ENCODE peak calls at places on chromosomes 7 and 10, in nine cellular contexts. One of them, this sample, is unnamed.

GRCh38 chr10:95423327-95424005 is 132.7 kb upstream of the PDLIM1 start:
- DNase-seq in fibroblast of pulmonary artery: no peak
- DNase-seq in lower lobe of right lung: no peak
- DNase-seq in CD8-positive, alpha-beta T cell: no peak
- DNase-seq in A673: no peak
- DNase-seq in fibroblast of lung: no peak
- DNase-seq in PC-9: no peak
- DNase-seq in colonic mucosa: no peak
- DNase-seq in astrocyte of the spinal cord: no peak
- DNase-seq in this sample: no peak

GRCh38 chr10:87861566-87861952 is 1.8 kb downstream of the KLLN start:
- DNase-seq in CD8-positive, alpha-beta T cell: peak; percentile 19
- DNase-seq in fibroblast of pulmonary artery: peak; percentile 92
- DNase-seq in fibroblast of lung: peak; percentile 87
- DNase-seq in lower lobe of right lung: peak; percentile 86
- DNase-seq in colonic mucosa: peak; percentile 83
- DNase-seq in astrocyte of the spinal cord: peak; percentile 67
- DNase-seq in A673: no peak
- DNase-seq in PC-9: peak; percentile 71
- DNase-seq in this sample: peak; percentile 80

GRCh38 chr10:122567056-122567660 is 6.6 kb downstream of the DMBT1 start:
- DNase-seq in fibroblast of lung: peak; percentile 8
- DNase-seq in CD8-positive, alpha-beta T cell: peak; percentile 18
- DNase-seq in fibroblast of pulmonary artery: peak; percentile 35
- DNase-seq in PC-9: no peak
- DNase-seq in colonic mucosa: no peak
- DNase-seq in lower lobe of right lung: no peak
- DNase-seq in A673: peak; percentile 28
- DNase-seq in astrocyte of the spinal cord: no peak
- DNase-seq in this sample: peak; percentile 5

GRCh38 chr7:135368416-135369186 is 135.0 kb downstream of the STRA8 start:
- DNase-seq in fibroblast of lung: no peak
- DNase-seq in A673: no peak
- DNase-seq in astrocyte of the spinal cord: no peak
- DNase-seq in fibroblast of pulmonary artery: no peak
- DNase-seq in CD8-positive, alpha-beta T cell: no peak
- DNase-seq in colonic mucosa: no peak
- DNase-seq in PC-9: no peak
- DNase-seq in lower lobe of right lung: no peak
- DNase-seq in this sample: no peak

GRCh38 chr7:69630292-69630691 is 32.0 kb downstream of the AUTS2 start:
- DNase-seq in A673: no peak
- DNase-seq in PC-9: no peak
- DNase-seq in CD8-positive, alpha-beta T cell: no peak
- DNase-seq in colonic mucosa: no peak
- DNase-seq in fibroblast of pulmonary artery: peak; percentile 86
- DNase-seq in lower lobe of right lung: no peak
- DNase-seq in fibroblast of lung: peak; percentile 56
- DNase-seq in astrocyte of the spinal cord: peak; percentile 75
- DNase-seq in this sample: peak; percentile 93

GRCh38 chr7:103446046-103446520 is at the start of gene SLC26A5:
- DNase-seq in CD8-positive, alpha-beta T cell: no peak
- DNase-seq in lower lobe of right lung: peak; percentile 76
- DNase-seq in fibroblast of lung: no peak
- DNase-seq in colonic mucosa: peak; percentile 66
- DNase-seq in A673: no peak
- DNase-seq in astrocyte of the spinal cord: no peak
- DNase-seq in PC-9: peak; percentile 60
- DNase-seq in fibroblast of pulmonary artery: no peak
- DNase-seq in this sample: no peak

GRCh38 chr7:94909023-94909466 is 1.7 kb downstream of the PPP1R9A start:
- DNase-seq in A673: no peak
- DNase-seq in fibroblast of pulmonary artery: no peak
- DNase-seq in PC-9: no peak
- DNase-seq in lower lobe of right lung: no peak
- DNase-seq in astrocyte of the spinal cord: peak; percentile 5
- DNase-seq in CD8-positive, alpha-beta T cell: no peak
- DNase-seq in fibroblast of lung: no peak
- DNase-seq in colonic mucosa: no peak
- DNase-seq in this sample: no peak

GRCh38 chr10:78717200-78717599 is 351.6 kb upstream of the ZMIZ1 start:
- DNase-seq in PC-9: no peak
- DNase-seq in A673: no peak
- DNase-seq in CD8-positive, alpha-beta T cell: no peak
- DNase-seq in fibroblast of pulmonary artery: peak; percentile 12
- DNase-seq in fibroblast of lung: peak; percentile 37
- DNase-seq in colonic mucosa: no peak
- DNase-seq in astrocyte of the spinal cord: peak; percentile 59
- DNase-seq in lower lobe of right lung: no peak
- DNase-seq in this sample: peak; percentile 94

GRCh38 chr7:43791665-43792064 is 33.2 kb downstream of the BLVRA start:
- DNase-seq in PC-9: no peak
- DNase-seq in lower lobe of right lung: no peak
- DNase-seq in fibroblast of lung: no peak
- DNase-seq in colonic mucosa: no peak
- DNase-seq in fibroblast of pulmonary artery: no peak
- DNase-seq in astrocyte of the spinal cord: no peak
- DNase-seq in CD8-positive, alpha-beta T cell: no peak
- DNase-seq in A673: no peak
- DNase-seq in this sample: no peak

GRCh38 chr7:42691030-42691639 is 220.7 kb downstream of the C7orf25 start:
- DNase-seq in fibroblast of pulmonary artery: peak; percentile 84
- DNase-seq in astrocyte of the spinal cord: peak; percentile 72
- DNase-seq in colonic mucosa: peak; percentile 27
- DNase-seq in lower lobe of right lung: no peak
- DNase-seq in fibroblast of lung: peak; percentile 82
- DNase-seq in PC-9: peak; percentile 7
- DNase-seq in A673: peak; percentile 58
- DNase-seq in CD8-positive, alpha-beta T cell: no peak
- DNase-seq in this sample: peak; percentile 71

GRCh38 chr7:101602484-101603241 is 26.4 kb downstream of the MYL10 start:
- DNase-seq in fibroblast of pulmonary artery: peak; percentile 78
- DNase-seq in fibroblast of lung: peak; percentile 71
- DNase-seq in astrocyte of the spinal cord: peak; percentile 60
- DNase-seq in CD8-positive, alpha-beta T cell: peak; percentile 74
- DNase-seq in A673: peak; percentile 90
- DNase-seq in lower lobe of right lung: peak; percentile 83
- DNase-seq in PC-9: peak; percentile 83
- DNase-seq in colonic mucosa: peak; percentile 83
- DNase-seq in this sample: peak; percentile 68

GRCh38 chr10:132588301-132589013 is 50.9 kb downstream of the INPP5A start:
- DNase-seq in fibroblast of lung: no peak
- DNase-seq in PC-9: no peak
- DNase-seq in A673: no peak
- DNase-seq in astrocyte of the spinal cord: no peak
- DNase-seq in lower lobe of right lung: peak; percentile 76
- DNase-seq in colonic mucosa: peak; percentile 26
- DNase-seq in CD8-positive, alpha-beta T cell: peak; percentile 29
- DNase-seq in fibroblast of pulmonary artery: peak; percentile 36
- DNase-seq in this sample: peak; percentile 46

GRCh38 chr10:114402871-114403544 is 1.3 kb downstream of the AFAP1L2 start:
- DNase-seq in PC-9: no peak
- DNase-seq in CD8-positive, alpha-beta T cell: no peak
- DNase-seq in lower lobe of right lung: no peak
- DNase-seq in astrocyte of the spinal cord: no peak
- DNase-seq in colonic mucosa: no peak
- DNase-seq in fibroblast of lung: no peak
- DNase-seq in A673: no peak
- DNase-seq in fibroblast of pulmonary artery: no peak
- DNase-seq in this sample: no peak
- H3K4me3 ChIP-seq in PC-9: peak overlapping the region; percentile 75
- H3K4me3 ChIP-seq in CD8-positive, alpha-beta T cell: no peak overlapping the region
- H3K4me3 ChIP-seq in lower lobe of right lung: peak overlapping the region; percentile 55
- H3K4me3 ChIP-seq in astrocyte of the spinal cord: peak overlapping the region; percentile 53
- H3K4me3 ChIP-seq in colonic mucosa: peak overlapping the region; percentile 55
- H3K4me3 ChIP-seq in fibroblast of lung: peak overlapping the region; percentile 54
- H3K4me3 ChIP-seq in A673: no peak overlapping the region
- H3K4me3 ChIP-seq in fibroblast of pulmonary artery: no peak overlapping the region
- H3K4me3 ChIP-seq in this sample: peak overlapping the region; percentile 36

DNA sequence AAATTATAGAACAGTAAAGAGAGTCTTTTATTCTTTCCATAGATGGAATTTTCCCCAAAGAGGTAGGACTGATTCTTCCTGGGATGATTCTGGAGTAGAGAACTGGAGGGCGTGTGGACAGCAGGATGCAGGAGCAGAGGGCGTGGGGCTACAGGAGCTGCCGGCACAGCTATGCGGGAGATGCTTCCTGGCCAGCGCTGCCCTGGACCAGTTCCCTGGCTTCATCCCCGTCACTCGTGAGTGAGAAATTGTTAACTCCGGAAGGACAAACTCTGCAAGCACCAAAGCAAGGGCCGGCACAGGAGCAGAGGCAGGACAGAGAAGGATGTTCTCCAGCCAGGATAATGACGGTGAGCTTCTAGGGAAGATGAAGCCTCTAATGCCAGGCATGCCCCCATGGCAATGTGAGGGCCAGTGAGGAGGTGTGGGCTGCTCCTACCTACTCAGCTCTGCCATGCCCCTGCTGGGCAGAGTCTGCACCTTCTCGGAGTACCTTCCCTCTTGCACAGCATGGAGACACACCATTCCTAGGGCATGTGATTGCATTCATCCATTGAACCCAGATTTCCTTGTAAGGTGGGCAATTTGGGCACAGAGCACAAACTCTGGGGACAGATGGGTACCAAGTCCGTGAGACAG is 760.9 kb upstream of the IGFBP3 start:
- DNase-seq in fibroblast of lung: no peak
- DNase-seq in fibroblast of pulmonary artery: no peak
- DNase-seq in lower lobe of right lung: no peak
- DNase-seq in CD8-positive, alpha-beta T cell: no peak
- DNase-seq in colonic mucosa: no peak
- DNase-seq in astrocyte of the spinal cord: no peak
- DNase-seq in PC-9: no peak
- DNase-seq in A673: no peak
- DNase-seq in this sample: peak; percentile 42
- TF ChIP-seq CTCF in fibroblast of lung: no peak
- TF ChIP-seq CTCF in fibroblast of pulmonary artery: no peak
- TF ChIP-seq CTCF in lower lobe of right lung: no peak
- TF ChIP-seq CTCF in CD8-positive, alpha-beta T cell: no peak
- TF ChIP-seq CTCF in colonic mucosa: no peak
- TF ChIP-seq CTCF in astrocyte of the spinal cord: no peak
- TF ChIP-seq CTCF in PC-9: no peak
- TF ChIP-seq CTCF in A673: no peak
- TF ChIP-seq CTCF in this sample: no peak

DNA sequence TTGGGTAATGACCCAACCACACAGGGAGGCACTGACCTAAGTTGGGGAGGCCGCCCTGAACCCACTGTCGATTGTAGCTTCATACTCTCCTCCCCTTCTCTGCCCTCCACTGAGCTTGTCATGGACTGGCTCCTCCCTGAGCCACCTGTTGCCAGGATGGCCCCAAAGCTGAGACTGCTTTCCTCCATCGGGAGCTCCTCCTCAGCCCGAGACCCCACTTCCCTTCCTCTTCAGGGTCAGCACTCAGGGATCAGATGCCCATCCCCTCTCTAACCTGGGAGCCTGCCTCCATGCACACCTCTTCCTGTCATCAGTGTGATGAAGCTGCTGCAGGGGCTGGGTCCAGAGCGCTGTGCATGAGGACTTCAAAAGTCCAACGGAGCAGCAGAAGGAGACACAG is 201.0 kb downstream of the WDR37 start:
- DNase-seq in A673: no peak
- DNase-seq in CD8-positive, alpha-beta T cell: no peak
- DNase-seq in astrocyte of the spinal cord: no peak
- DNase-seq in fibroblast of pulmonary artery: no peak
- DNase-seq in PC-9: no peak
- DNase-seq in lower lobe of right lung: no peak
- DNase-seq in fibroblast of lung: no peak
- DNase-seq in colonic mucosa: no peak
- DNase-seq in this sample: no peak
- H3K4me3 ChIP-seq in A673: no peak overlapping the region
- H3K4me3 ChIP-seq in CD8-positive, alpha-beta T cell: no peak overlapping the region
- H3K4me3 ChIP-seq in astrocyte of the spinal cord: no peak overlapping the region
- H3K4me3 ChIP-seq in fibroblast of pulmonary artery: no peak overlapping the region
- H3K4me3 ChIP-seq in PC-9: no peak overlapping the region
- H3K4me3 ChIP-seq in lower lobe of right lung: no peak overlapping the region
- H3K4me3 ChIP-seq in fibroblast of lung: no peak overlapping the region
- H3K4me3 ChIP-seq in colonic mucosa: no peak overlapping the region
- H3K4me3 ChIP-seq in this sample: no peak overlapping the region

GRCh38 chr10:129041916-129042315 is 425.1 kb upstream of the MGMT start:
- DNase-seq in colonic mucosa: no peak
- DNase-seq in lower lobe of right lung: no peak
- DNase-seq in fibroblast of lung: no peak
- DNase-seq in fibroblast of pulmonary artery: no peak
- DNase-seq in A673: no peak
- DNase-seq in PC-9: no peak
- DNase-seq in CD8-positive, alpha-beta T cell: no peak
- DNase-seq in astrocyte of the spinal cord: no peak
- DNase-seq in this sample: no peak
- TF ChIP-seq CTCF in colonic mucosa: no peak
- TF ChIP-seq CTCF in lower lobe of right lung: no peak
- TF ChIP-seq CTCF in fibroblast of lung: no peak
- TF ChIP-seq CTCF in fibroblast of pulmonary artery: no peak
- TF ChIP-seq CTCF in A673: no peak
- TF ChIP-seq CTCF in PC-9: no peak
- TF ChIP-seq CTCF in CD8-positive, alpha-beta T cell: no peak
- TF ChIP-seq CTCF in astrocyte of the spinal cord: no peak
- TF ChIP-seq CTCF in this sample: no peak

DNA sequence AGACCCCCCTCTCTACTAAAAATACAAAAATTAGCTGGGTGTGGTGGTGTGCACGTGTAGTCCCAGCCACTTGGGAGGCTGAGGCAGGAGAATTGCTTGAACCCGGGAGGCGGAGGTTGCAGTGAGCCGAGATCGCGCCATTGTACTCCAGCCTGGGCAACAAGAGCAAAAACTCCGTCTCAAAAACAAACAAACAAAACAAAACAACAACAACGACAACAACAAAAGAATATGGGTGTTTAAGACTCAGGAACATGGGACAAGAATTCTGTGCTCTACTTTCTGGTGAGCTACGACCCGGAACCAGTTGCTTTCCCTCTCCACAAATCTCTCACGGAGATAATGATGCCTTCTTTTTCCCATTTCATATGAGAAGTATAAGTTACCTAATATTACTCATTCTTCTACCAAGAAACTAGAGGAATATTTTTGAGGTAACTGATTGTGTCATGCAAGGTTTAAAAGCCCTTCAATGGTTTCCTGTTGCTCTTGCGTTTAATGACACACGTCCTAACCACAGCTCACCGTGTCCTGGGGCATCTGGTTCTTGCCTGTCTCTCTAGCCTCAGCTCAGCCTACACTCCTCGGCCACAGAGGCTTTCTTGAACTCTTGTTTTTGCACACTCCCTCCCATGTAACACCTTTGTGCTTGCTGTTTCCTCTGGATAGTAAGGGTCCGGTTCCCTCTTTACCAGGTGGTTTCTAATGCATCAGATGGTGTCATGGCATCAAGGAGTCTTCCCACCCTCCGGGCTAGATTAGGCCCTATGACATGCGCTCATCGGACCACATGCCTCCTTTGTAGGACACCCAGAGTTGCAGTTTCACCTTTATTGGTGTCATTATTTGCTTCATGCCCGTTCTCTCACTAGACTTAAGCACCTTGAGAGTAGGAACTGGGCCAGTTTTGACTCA is 67.5 kb downstream of the PFKFB3 start:
- DNase-seq in A673: no peak
- DNase-seq in fibroblast of pulmonary artery: no peak
- DNase-seq in CD8-positive, alpha-beta T cell: peak; percentile 67
- DNase-seq in PC-9: no peak
- DNase-seq in astrocyte of the spinal cord: no peak
- DNase-seq in fibroblast of lung: no peak
- DNase-seq in lower lobe of right lung: peak; percentile 55
- DNase-seq in colonic mucosa: peak; percentile 18
- DNase-seq in this sample: peak; percentile 12
- H3K4me3 ChIP-seq in A673: no peak overlapping the region
- H3K4me3 ChIP-seq in fibroblast of pulmonary artery: no peak overlapping the region
- H3K4me3 ChIP-seq in CD8-positive, alpha-beta T cell: no peak overlapping the region
- H3K4me3 ChIP-seq in PC-9: no peak overlapping the region
- H3K4me3 ChIP-seq in astrocyte of the spinal cord: no peak overlapping the region
- H3K4me3 ChIP-seq in fibroblast of lung: no peak overlapping the region
- H3K4me3 ChIP-seq in lower lobe of right lung: no peak overlapping the region
- H3K4me3 ChIP-seq in colonic mucosa: no peak overlapping the region
- H3K4me3 ChIP-seq in this sample: no peak overlapping the region